ENCODE peak calls at places on chromosomes 11 and 22, in seven cellular contexts. One of them, this sample, is unnamed.

GRCh38 chr11:93131709-93132108 is 66.1 kb downstream of the SLC36A4 start:
- DNase-seq in H1: no peak
- DNase-seq in K562: no peak
- DNase-seq in HCT116: no peak
- DNase-seq in T47D: peak
- DNase-seq in HepG2: peak
- DNase-seq in GM12878: no peak
- DNase-seq in this sample: no peak

GRCh38 chr22:37465721-37466120 is 20.5 kb downstream of the MFNG start:
- DNase-seq in H1: no peak
- DNase-seq in K562: no peak
- DNase-seq in HCT116: no peak
- DNase-seq in T47D: no peak
- DNase-seq in HepG2: no peak
- DNase-seq in GM12878: no peak
- DNase-seq in this sample: no peak

GRCh38 chr22:44685384-44686056 is 16.5 kb upstream of the PRR5 start:
- DNase-seq in H1: peak
- DNase-seq in K562: peak
- DNase-seq in HCT116: peak
- DNase-seq in T47D: peak
- DNase-seq in HepG2: no peak
- DNase-seq in GM12878: peak
- DNase-seq in this sample: peak

GRCh38 chr22:23219787-23220484 is 39.6 kb downstream of the BCR start:
- DNase-seq in H1: no peak
- DNase-seq in K562: no peak
- DNase-seq in HCT116: no peak
- DNase-seq in T47D: no peak
- DNase-seq in HepG2: no peak
- DNase-seq in GM12878: peak
- DNase-seq in this sample: no peak

GRCh38 chr22:36360871-36361383 is 26.8 kb downstream of the MYH9 start:
- DNase-seq in H1: no peak
- DNase-seq in K562: no peak
- DNase-seq in HCT116: no peak
- DNase-seq in T47D: peak
- DNase-seq in HepG2: no peak
- DNase-seq in GM12878: no peak
- DNase-seq in this sample: no peak

GRCh38 chr11:46353706-46354105 is 6.4 kb downstream of the DGKZ start:
- DNase-seq in H1: no peak
- DNase-seq in K562: no peak
- DNase-seq in HCT116: no peak
- DNase-seq in T47D: no peak
- DNase-seq in HepG2: no peak
- DNase-seq in GM12878: no peak
- DNase-seq in this sample: no peak

GRCh38 chr11:18853086-18853720 is 61.6 kb upstream of the PTPN5 start:
- DNase-seq in H1: peak
- DNase-seq in K562: no peak
- DNase-seq in HCT116: peak
- DNase-seq in T47D: peak
- DNase-seq in HepG2: peak
- DNase-seq in GM12878: no peak
- DNase-seq in this sample: peak

GRCh38 chr11:43983221-43983795 is 40.9 kb downstream of the C11orf96 start:
- DNase-seq in H1: no peak
- DNase-seq in K562: no peak
- DNase-seq in HCT116: no peak
- DNase-seq in T47D: no peak
- DNase-seq in HepG2: no peak
- DNase-seq in GM12878: no peak
- DNase-seq in this sample: no peak

GRCh38 chr22:27989758-27990450 is 70.8 kb upstream of the PITPNB start:
- DNase-seq in H1: no peak
- DNase-seq in K562: no peak
- DNase-seq in HCT116: no peak
- DNase-seq in T47D: no peak
- DNase-seq in HepG2: no peak
- DNase-seq in GM12878: no peak
- DNase-seq in this sample: no peak

GRCh38 chr11:125091247-125091876 is 20.1 kb downstream of the TMEM218 start:
- DNase-seq in H1: no peak
- DNase-seq in K562: peak
- DNase-seq in HCT116: no peak
- DNase-seq in T47D: peak
- DNase-seq in HepG2: peak
- DNase-seq in GM12878: no peak
- DNase-seq in this sample: peak

GRCh38 chr11:2752923-2753322 is 53.1 kb upstream of the KCNQ1OT1 start:
- DNase-seq in H1: no peak
- DNase-seq in K562: no peak
- DNase-seq in HCT116: no peak
- DNase-seq in T47D: no peak
- DNase-seq in HepG2: no peak
- DNase-seq in GM12878: peak
- DNase-seq in this sample: no peak

GRCh38 chr11:36292311-36292722 is 3.1 kb upstream of the COMMD9 start:
- DNase-seq in H1: peak
- DNase-seq in K562: peak
- DNase-seq in HCT116: peak
- DNase-seq in T47D: peak
- DNase-seq in HepG2: no peak
- DNase-seq in GM12878: peak
- DNase-seq in this sample: peak
- TF ChIP-seq JUND in H1: no peak
- TF ChIP-seq JUND in K562: no peak
- TF ChIP-seq JUND in HCT116: no peak
- TF ChIP-seq JUND in T47D: no peak
- TF ChIP-seq JUND in HepG2: no peak
- TF ChIP-seq JUND in GM12878: no peak
- TF ChIP-seq JUND in this sample: no peak

GRCh38 chr11:74011360-74012071 is 2.6 kb upstream of the UCP3 start:
- DNase-seq in H1: no peak
- DNase-seq in K562: peak
- DNase-seq in HCT116: no peak
- DNase-seq in T47D: no peak
- DNase-seq in HepG2: no peak
- DNase-seq in GM12878: peak
- DNase-seq in this sample: no peak
- TF ChIP-seq JUND in H1: no peak
- TF ChIP-seq JUND in K562: peak
- TF ChIP-seq JUND in HCT116: no peak
- TF ChIP-seq JUND in T47D: no peak
- TF ChIP-seq JUND in HepG2: no peak
- TF ChIP-seq JUND in GM12878: no peak
- TF ChIP-seq JUND in this sample: no peak

DNA sequence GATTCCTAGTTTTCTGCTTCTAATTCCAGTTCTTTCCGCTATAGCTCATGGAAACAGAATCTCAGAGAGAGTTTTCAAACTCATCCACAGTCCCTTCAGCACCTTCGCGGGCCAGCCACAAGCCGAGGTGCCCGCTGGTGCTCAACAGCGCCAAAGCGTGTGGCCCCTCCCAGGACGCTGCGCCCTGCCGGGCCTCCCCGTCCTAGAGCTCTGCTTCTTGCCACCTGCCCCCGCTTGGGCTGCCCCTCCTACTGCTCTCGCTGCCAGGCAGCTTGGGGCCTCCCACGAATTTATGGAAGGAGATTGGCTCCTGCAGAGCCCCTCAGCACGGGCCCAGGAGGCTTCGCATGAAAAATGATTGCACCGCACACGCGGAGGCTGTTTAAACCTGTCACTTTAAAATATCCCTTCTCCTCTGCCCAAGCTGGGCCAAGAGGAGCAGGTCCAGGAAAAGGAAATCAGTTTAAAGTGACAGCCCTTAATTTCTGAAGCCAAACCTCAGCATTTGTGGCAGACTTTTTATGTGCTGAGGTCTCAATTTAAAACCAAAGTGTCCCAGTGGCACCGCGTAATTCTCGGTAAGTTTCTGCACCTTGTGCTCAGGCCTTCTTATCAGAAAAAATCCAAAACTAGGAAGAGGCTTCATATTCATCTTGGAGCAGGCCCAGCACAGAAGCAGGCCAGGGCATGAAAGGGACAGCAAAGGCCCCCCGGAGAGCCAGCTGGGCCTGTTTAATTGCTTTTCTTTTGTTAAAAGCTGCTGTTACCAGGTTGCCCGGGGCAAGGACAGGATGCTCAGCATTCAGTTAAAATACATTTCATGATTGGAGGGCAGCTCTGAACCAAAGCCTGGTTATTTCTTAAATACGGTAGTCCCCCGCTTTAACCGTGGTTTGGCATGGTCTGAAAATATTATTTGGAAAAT is 303.6 kb downstream of the OPCML start:
- DNase-seq in H1: peak
- DNase-seq in K562: no peak
- DNase-seq in HCT116: no peak
- DNase-seq in T47D: peak
- DNase-seq in HepG2: no peak
- DNase-seq in GM12878: no peak
- DNase-seq in this sample: peak
- TF ChIP-seq JUND in H1: no peak
- TF ChIP-seq JUND in K562: no peak
- TF ChIP-seq JUND in HCT116: no peak
- TF ChIP-seq JUND in T47D: no peak
- TF ChIP-seq JUND in HepG2: no peak
- TF ChIP-seq JUND in GM12878: no peak
- TF ChIP-seq JUND in this sample: no peak

DNA sequence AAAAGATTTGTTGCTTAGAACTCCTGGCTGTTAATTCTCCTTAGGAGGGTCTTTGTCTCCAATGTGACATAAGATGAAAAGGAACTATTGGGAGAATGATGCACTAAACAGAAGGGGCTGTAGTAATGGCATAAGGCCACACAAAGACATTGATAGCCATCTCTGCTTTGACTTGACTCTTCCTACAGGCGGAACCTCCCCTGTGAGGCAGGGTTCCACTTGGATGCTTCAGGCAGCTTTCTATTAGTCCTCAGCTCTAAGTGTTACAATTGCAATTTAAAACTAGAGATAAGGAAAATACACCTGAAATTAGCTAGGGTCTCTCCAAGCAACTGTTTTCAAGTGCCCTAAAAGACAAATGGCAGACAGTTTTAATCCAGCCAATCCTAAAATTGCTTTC is 391.6 kb upstream of the CCDC90B start:
- DNase-seq in H1: no peak
- DNase-seq in K562: no peak
- DNase-seq in HCT116: no peak
- DNase-seq in T47D: no peak
- DNase-seq in HepG2: no peak
- DNase-seq in GM12878: no peak
- DNase-seq in this sample: no peak
- TF ChIP-seq JUND in H1: no peak
- TF ChIP-seq JUND in K562: no peak
- TF ChIP-seq JUND in HCT116: no peak
- TF ChIP-seq JUND in T47D: no peak
- TF ChIP-seq JUND in HepG2: no peak
- TF ChIP-seq JUND in GM12878: no peak
- TF ChIP-seq JUND in this sample: no peak

GRCh38 chr11:133041928-133042890 is 490.1 kb downstream of the OPCML start:
- DNase-seq in H1: no peak
- DNase-seq in K562: no peak
- DNase-seq in HCT116: no peak
- DNase-seq in T47D: no peak
- DNase-seq in HepG2: no peak
- DNase-seq in GM12878: no peak
- DNase-seq in this sample: no peak

GRCh38 chr11:133041165-133041564 is 491.1 kb downstream of the OPCML start:
- DNase-seq in H1: no peak
- DNase-seq in K562: no peak
- DNase-seq in HCT116: no peak
- DNase-seq in T47D: no peak
- DNase-seq in HepG2: no peak
- DNase-seq in GM12878: no peak
- DNase-seq in this sample: no peak

GRCh38 chr11:133038850-133039249 is 493.5 kb downstream of the OPCML start:
- DNase-seq in H1: no peak
- DNase-seq in K562: no peak
- DNase-seq in HCT116: no peak
- DNase-seq in T47D: no peak
- DNase-seq in HepG2: no peak
- DNase-seq in GM12878: no peak
- DNase-seq in this sample: no peak

GRCh38 chr11:133040289-133040893 is 491.9 kb downstream of the OPCML start:
- DNase-seq in H1: no peak
- DNase-seq in K562: no peak
- DNase-seq in HCT116: no peak
- DNase-seq in T47D: no peak
- DNase-seq in HepG2: no peak
- DNase-seq in GM12878: no peak
- DNase-seq in this sample: no peak
- TF ChIP-seq JUND in H1: no peak
- TF ChIP-seq JUND in K562: no peak
- TF ChIP-seq JUND in HCT116: no peak
- TF ChIP-seq JUND in T47D: no peak
- TF ChIP-seq JUND in HepG2: no peak
- TF ChIP-seq JUND in GM12878: no peak
- TF ChIP-seq JUND in this sample: no peak

DNA sequence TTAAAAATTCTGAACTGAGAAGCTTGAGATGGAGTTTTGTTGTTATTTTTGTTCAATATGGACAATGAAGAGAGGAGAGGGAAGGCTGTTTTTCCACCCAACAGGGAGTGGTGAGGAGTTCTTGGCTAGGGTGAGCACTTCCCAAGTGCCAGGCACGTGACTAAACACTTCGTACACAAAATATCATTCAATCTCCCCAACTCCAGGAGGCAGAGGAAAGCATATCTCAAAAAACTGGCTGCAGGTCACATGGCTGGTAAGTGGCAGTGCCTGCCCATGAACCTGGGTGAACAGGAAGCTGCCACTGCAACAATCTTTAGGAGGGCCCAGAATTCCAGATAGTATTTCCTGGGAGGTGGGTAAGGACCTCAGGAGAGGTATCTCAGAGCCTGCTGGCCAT is 11.6 kb downstream of the ELF5 start:
- DNase-seq in H1: no peak
- DNase-seq in K562: no peak
- DNase-seq in HCT116: no peak
- DNase-seq in T47D: no peak
- DNase-seq in HepG2: no peak
- DNase-seq in GM12878: no peak
- DNase-seq in this sample: no peak
- TF ChIP-seq JUND in H1: no peak
- TF ChIP-seq JUND in K562: no peak
- TF ChIP-seq JUND in HCT116: no peak
- TF ChIP-seq JUND in T47D: no peak
- TF ChIP-seq JUND in HepG2: no peak
- TF ChIP-seq JUND in GM12878: no peak
- TF ChIP-seq JUND in this sample: no peak

DNA sequence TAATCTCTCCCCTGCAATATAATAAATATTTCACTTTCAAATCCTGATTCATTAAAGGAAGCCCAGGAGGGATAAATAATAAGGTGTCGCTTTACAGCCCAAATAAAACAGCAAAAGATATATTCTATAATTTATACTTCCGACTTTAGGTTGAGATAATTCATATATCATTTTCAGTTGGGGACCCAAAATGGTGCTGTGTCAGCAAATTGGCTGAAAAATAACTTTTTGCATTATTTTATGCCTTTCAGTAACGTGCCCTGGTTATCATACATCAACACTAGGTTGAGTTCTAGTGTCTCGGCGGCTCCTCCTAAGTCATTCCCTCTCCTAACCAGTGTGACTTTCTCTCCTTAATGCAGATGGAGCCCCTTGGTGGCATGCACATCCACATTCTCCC is 278.2 kb downstream of the NXPE2 start:
- DNase-seq in H1: no peak
- DNase-seq in K562: no peak
- DNase-seq in HCT116: no peak
- DNase-seq in T47D: no peak
- DNase-seq in HepG2: no peak
- DNase-seq in GM12878: no peak
- DNase-seq in this sample: no peak
- TF ChIP-seq JUND in H1: no peak
- TF ChIP-seq JUND in K562: no peak
- TF ChIP-seq JUND in HCT116: no peak
- TF ChIP-seq JUND in T47D: no peak
- TF ChIP-seq JUND in HepG2: no peak
- TF ChIP-seq JUND in GM12878: no peak
- TF ChIP-seq JUND in this sample: no peak

This sample was measured in SK-N-SH.